ENCODE peak calls at places on chromosomes 1 and 21, in five cellular contexts. K, V, H, P and E are unnamed samples.
A peak's percentile ranks its signal among the peaks of the same experiment; 100 is the strongest.

GRCh38 chr1:161473363-161473762 is 31.9 kb upstream of the FCGR2A start:
- DNase-seq in K (no peak), V (no peak), H (no peak), P (peak; percentile 48), E (no peak)

GRCh38 chr1:36846366-36846765 is 187.9 kb downstream of the GRIK3 start:
- DNase-seq in K (no peak), V (no peak), H (no peak), P (no peak), E (no peak)

GRCh38 chr1:225480825-225481434 is 53.1 kb upstream of the LBR start:
- DNase-seq in K (peak; percentile 73), V (peak; percentile 90), H (no peak), P (peak; percentile 74), E (no peak)

GRCh38 chr1:236535656-236536293 is 12.0 kb downstream of the LGALS8 start:
- DNase-seq in K (no peak), V (no peak), H (no peak), P (no peak), E (no peak)

GRCh38 chr1:179353546-179353945 is 12.2 kb upstream of the AXDND1 start:
- DNase-seq in K (peak; percentile 73), V (no peak), H (no peak), P (peak; percentile 16), E (no peak)

GRCh38 chr1:23101891-23102688 is 66.6 kb downstream of the LUZP1 start:
- DNase-seq in K (no peak), V (no peak), H (no peak), P (no peak), E (no peak)

GRCh38 chr1:5448486-5448885 is 543.7 kb downstream of the NPHP4 start:
- DNase-seq in K (no peak), V (no peak), H (no peak), P (no peak), E (no peak)

GRCh38 chr1:209207701-209208286 is 375.7 kb upstream of the CAMK1G start:
- DNase-seq in K (peak; percentile 79), V (no peak), H (peak; percentile 46), P (peak; percentile 60), E (no peak)

GRCh38 chr1:19892129-19892528 is 9.9 kb downstream of the OTUD3 start:
- DNase-seq in K (no peak), V (no peak), H (no peak), P (no peak), E (no peak)

GRCh38 chr1:236141447-236142357 is 637 bp upstream of the GPR137B start:
- DNase-seq in K (no peak), V (no peak), H (peak; percentile 60), P (no peak), E (no peak)

GRCh38 chr21:42657676-42658319 is 4.4 kb downstream of the PDE9A start:
- DNase-seq in K (no peak), V (no peak), H (no peak), P (no peak), E (no peak)

GRCh38 chr1:20481158-20481617 is 4.8 kb downstream of the CAMK2N1 start:
- DNase-seq in K (no peak), V (no peak), H (no peak), P (no peak), E (no peak)

GRCh38 chr1:79568411-79568810 is 561.9 kb upstream of the ADGRL4 start:
- DNase-seq in K (no peak), V (no peak), H (no peak), P (no peak), E (no peak)

DNA sequence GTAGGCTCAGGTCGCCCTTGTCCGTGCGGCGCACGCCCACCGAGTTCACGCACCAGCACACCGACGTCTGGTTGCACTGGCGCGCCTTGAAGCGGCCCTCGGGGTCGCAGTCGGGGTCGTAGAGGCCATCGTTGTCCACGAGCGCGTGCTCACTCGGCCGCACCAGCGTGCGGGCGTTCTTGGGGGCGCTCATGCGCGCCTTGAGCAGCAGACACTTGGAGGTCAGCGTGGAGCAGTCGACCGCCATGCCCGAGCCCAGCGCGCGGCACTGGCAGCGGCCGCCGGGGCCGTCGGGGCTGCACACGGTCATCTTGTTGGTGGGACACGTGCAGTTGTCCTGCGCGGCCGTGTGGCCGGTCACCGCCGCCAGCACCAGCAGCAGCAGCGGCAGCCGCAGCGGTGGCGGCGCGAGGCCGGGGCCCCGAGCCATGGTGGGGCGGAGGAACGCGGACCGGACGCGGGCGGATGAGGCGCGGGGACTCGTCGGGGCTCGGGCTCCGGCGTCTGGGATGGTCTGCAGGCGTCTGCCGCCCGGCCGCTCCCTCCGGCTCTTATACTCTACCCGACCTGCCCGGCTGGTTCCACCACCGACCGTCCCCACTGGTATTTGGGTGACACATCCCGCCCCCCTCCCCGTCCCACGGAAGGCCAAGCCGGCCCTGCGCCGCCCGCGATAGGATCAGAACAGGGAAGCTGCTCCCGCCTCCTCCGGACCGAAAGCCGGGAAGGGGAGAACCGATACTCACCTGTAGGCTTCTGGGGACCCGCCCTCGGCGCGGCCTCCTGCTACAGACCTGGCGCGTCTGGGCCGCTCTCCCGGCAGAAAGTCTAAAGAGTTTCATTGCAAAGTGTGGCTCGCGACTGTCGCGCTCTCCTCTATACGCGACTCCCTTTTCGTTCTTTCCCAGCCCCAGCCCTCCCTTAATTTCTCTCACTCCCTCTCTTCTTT is at the start of gene TACSTD2:
- DNase-seq in K (no peak), V (no peak), H (no peak), P (no peak), E (no peak)
- TF ChIP-seq POLR2AphosphoS5 in K (no peak), V (no peak), H (no peak), P (no peak), E (no peak)

GRCh38 chr1:24934300-24935195 is 4.5 kb upstream of the RUNX3 start:
- DNase-seq in K (peak; percentile 53), V (no peak), H (no peak), P (no peak), E (no peak)
- TF ChIP-seq POLR2AphosphoS5 in K (no peak), V (no peak), H (no peak), P (no peak), E (no peak)

GRCh38 chr1:47927165-47927564 is 70.0 kb downstream of the TRABD2B start:
- DNase-seq in K (no peak), V (no peak), H (no peak), P (no peak), E (no peak)
- TF ChIP-seq POLR2AphosphoS5 in K (no peak), V (no peak), H (no peak), P (no peak), E (no peak)

GRCh38 chr1:32714277-32714676 is 11.7 kb upstream of the SYNC start:
- DNase-seq in K (no peak), V (no peak), H (no peak), P (no peak), E (no peak)
- TF ChIP-seq POLR2AphosphoS5 in K (no peak), V (no peak), H (no peak), P (no peak), E (no peak)

GRCh38 chr21:24210130-24210529 is 1397.2 kb downstream of the MRPL39 start:
- DNase-seq in K (no peak), V (no peak), H (no peak), P (no peak), E (no peak)
- TF ChIP-seq POLR2AphosphoS5 in K (no peak), V (no peak), H (no peak), P (no peak), E (no peak)

DNA sequence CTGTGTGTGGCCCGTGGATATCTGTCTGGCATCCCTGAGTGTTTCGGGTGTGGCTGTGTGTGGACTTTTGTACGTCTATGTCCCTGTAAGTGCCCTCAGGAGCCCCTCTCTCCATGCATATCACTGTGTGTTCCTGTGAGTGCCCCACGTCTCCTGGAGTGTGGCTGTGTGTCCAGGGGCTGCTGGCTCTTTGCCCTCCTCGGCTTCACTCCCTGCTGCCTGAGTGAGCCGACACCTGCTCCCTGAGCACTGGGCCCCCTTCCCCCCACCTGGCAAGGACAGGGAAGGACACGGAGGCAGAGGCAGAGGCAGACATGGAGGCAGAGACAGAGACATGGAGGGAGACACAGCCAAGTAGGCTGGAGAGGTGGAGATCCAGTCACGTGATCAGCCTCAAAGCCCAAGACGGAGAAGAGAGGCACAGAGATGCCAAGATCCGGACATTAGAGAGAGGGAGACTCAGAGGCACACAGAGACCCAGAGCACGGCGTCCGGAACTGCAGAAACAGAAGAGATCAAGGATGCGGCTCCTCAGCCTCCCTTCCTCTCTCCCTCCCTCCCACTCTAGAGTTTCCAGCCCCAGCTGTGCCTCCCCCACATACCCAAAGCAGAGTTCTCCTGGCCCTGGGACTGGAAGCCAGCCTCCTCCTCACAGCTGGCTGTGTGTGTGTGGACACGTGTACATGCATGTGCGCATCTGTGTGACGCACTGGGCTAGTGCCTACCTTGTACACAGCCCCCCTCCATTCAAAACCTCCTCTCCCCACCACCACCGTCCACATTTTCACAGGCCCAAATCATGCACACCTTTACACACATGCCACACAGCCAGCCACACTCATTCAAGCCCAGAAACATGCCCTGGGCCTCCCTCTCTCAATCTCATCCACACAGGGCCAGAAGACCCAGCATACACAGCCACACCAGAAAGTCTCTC is 39.0 kb upstream of the WASF2 start:
- DNase-seq in K (peak; percentile 95), V (no peak), H (no peak), P (peak; percentile 81), E (no peak)
- TF ChIP-seq POLR2AphosphoS5 in K (peak; percentile 77), V (peak; percentile 65), H (no peak), P (peak; percentile 47), E (no peak)

GRCh38 chr1:201946224-201946908 is at the start of gene LMOD1:
- DNase-seq in K (peak; percentile 99), V (peak; percentile 97), H (no peak), P (peak; percentile 89), E (no peak)
- TF ChIP-seq POLR2AphosphoS5 in K (peak; percentile 100), V (peak; percentile 98), H (no peak), P (no peak), E (no peak)